ENCODE peak calls at places on chromosomes 11 and 22, in nine cellular contexts. One of them, this sample, is unnamed.

GRCh38 chr11:76939219-76939631 is 78.5 kb downstream of the ACER3 start:
- DNase-seq in heart left ventricle: no peak
- DNase-seq in MM.1S: no peak
- DNase-seq in Right ventricle myocardium superior: no peak
- DNase-seq in CD8-positive, alpha-beta T cell: no peak
- DNase-seq in GM13976: no peak
- DNase-seq in epithelial cell of prostate: peak
- DNase-seq in Calu3: no peak
- DNase-seq in fibroblast of lung: no peak
- DNase-seq in this sample: no peak

GRCh38 chr11:45405916-45406670 is 120.0 kb upstream of the SYT13 start:
- DNase-seq in heart left ventricle: no peak
- DNase-seq in MM.1S: no peak
- DNase-seq in Right ventricle myocardium superior: no peak
- DNase-seq in CD8-positive, alpha-beta T cell: no peak
- DNase-seq in GM13976: no peak
- DNase-seq in epithelial cell of prostate: no peak
- DNase-seq in Calu3: no peak
- DNase-seq in fibroblast of lung: peak
- DNase-seq in this sample: no peak

GRCh38 chr11:43738600-43739409 is 58.3 kb downstream of the HSD17B12 start:
- DNase-seq in heart left ventricle: peak
- DNase-seq in MM.1S: peak
- DNase-seq in Right ventricle myocardium superior: no peak
- DNase-seq in CD8-positive, alpha-beta T cell: no peak
- DNase-seq in GM13976: no peak
- DNase-seq in epithelial cell of prostate: peak
- DNase-seq in Calu3: peak
- DNase-seq in fibroblast of lung: peak
- DNase-seq in this sample: no peak

GRCh38 chr22:30947821-30948454 is 20.6 kb downstream of the MORC2 start:
- DNase-seq in heart left ventricle: no peak
- DNase-seq in MM.1S: peak
- DNase-seq in Right ventricle myocardium superior: no peak
- DNase-seq in CD8-positive, alpha-beta T cell: no peak
- DNase-seq in GM13976: peak
- DNase-seq in epithelial cell of prostate: no peak
- DNase-seq in Calu3: no peak
- DNase-seq in fibroblast of lung: peak
- DNase-seq in this sample: no peak

GRCh38 chr11:130471731-130472433 is 23.4 kb downstream of the ADAMTS15 start:
- DNase-seq in heart left ventricle: peak
- DNase-seq in MM.1S: no peak
- DNase-seq in Right ventricle myocardium superior: no peak
- DNase-seq in CD8-positive, alpha-beta T cell: no peak
- DNase-seq in GM13976: peak
- DNase-seq in epithelial cell of prostate: no peak
- DNase-seq in Calu3: no peak
- DNase-seq in fibroblast of lung: no peak
- DNase-seq in this sample: no peak

GRCh38 chr11:103808246-103808645 is 228.2 kb upstream of the DDI1 start:
- DNase-seq in heart left ventricle: no peak
- DNase-seq in MM.1S: no peak
- DNase-seq in Right ventricle myocardium superior: no peak
- DNase-seq in CD8-positive, alpha-beta T cell: no peak
- DNase-seq in GM13976: no peak
- DNase-seq in epithelial cell of prostate: no peak
- DNase-seq in Calu3: no peak
- DNase-seq in fibroblast of lung: no peak
- DNase-seq in this sample: no peak

GRCh38 chr22:22752556-22753477 is 108.4 kb downstream of the GGTLC2 start:
- DNase-seq in heart left ventricle: no peak
- DNase-seq in MM.1S: peak
- DNase-seq in Right ventricle myocardium superior: no peak
- DNase-seq in CD8-positive, alpha-beta T cell: peak
- DNase-seq in GM13976: no peak
- DNase-seq in epithelial cell of prostate: no peak
- DNase-seq in Calu3: no peak
- DNase-seq in fibroblast of lung: peak
- DNase-seq in this sample: peak

GRCh38 chr11:122600290-122600689 is 55.2 kb upstream of the UBASH3B start:
- DNase-seq in heart left ventricle: no peak
- DNase-seq in MM.1S: no peak
- DNase-seq in Right ventricle myocardium superior: no peak
- DNase-seq in CD8-positive, alpha-beta T cell: no peak
- DNase-seq in GM13976: no peak
- DNase-seq in epithelial cell of prostate: no peak
- DNase-seq in Calu3: no peak
- DNase-seq in fibroblast of lung: no peak
- DNase-seq in this sample: no peak

GRCh38 chr11:23509023-23509422 is 648.7 kb upstream of the CCDC179 start:
- DNase-seq in heart left ventricle: no peak
- DNase-seq in MM.1S: no peak
- DNase-seq in Right ventricle myocardium superior: no peak
- DNase-seq in CD8-positive, alpha-beta T cell: no peak
- DNase-seq in GM13976: no peak
- DNase-seq in epithelial cell of prostate: peak
- DNase-seq in Calu3: no peak
- DNase-seq in fibroblast of lung: peak
- DNase-seq in this sample: no peak

GRCh38 chr22:43528601-43529360 is 117.0 kb downstream of the MPPED1 start:
- DNase-seq in heart left ventricle: no peak
- DNase-seq in MM.1S: peak
- DNase-seq in Right ventricle myocardium superior: no peak
- DNase-seq in CD8-positive, alpha-beta T cell: no peak
- DNase-seq in GM13976: no peak
- DNase-seq in epithelial cell of prostate: no peak
- DNase-seq in Calu3: no peak
- DNase-seq in fibroblast of lung: no peak
- DNase-seq in this sample: no peak

GRCh38 chr11:2137202-2138071 is 1.8 kb downstream of the IGF2 start:
- DNase-seq in heart left ventricle: peak
- DNase-seq in MM.1S: no peak
- DNase-seq in Right ventricle myocardium superior: peak
- DNase-seq in CD8-positive, alpha-beta T cell: peak
- DNase-seq in GM13976: no peak
- DNase-seq in epithelial cell of prostate: no peak
- DNase-seq in Calu3: peak
- DNase-seq in fibroblast of lung: peak
- DNase-seq in this sample: no peak

GRCh38 chr11:122895591-122895990 is 13.0 kb downstream of the JHY start:
- DNase-seq in heart left ventricle: no peak
- DNase-seq in MM.1S: no peak
- DNase-seq in Right ventricle myocardium superior: no peak
- DNase-seq in CD8-positive, alpha-beta T cell: no peak
- DNase-seq in GM13976: no peak
- DNase-seq in epithelial cell of prostate: no peak
- DNase-seq in Calu3: no peak
- DNase-seq in fibroblast of lung: no peak
- DNase-seq in this sample: no peak